ENCODE peak calls at places on chromosomes 1 and 21, in five cellular contexts. F is HFF-Myc, Y is cardiac muscle cell, W is T47D, J is CD14-positive monocyte. L is an unnamed sample.
A peak's percentile ranks its signal among the peaks of the same experiment; 100 is the strongest.

GRCh38 chr1:202959276-202959620 is 1.1 kb upstream of the ADIPOR1 start:
- DNase-seq in Y (no peak), W (no peak), F (peak; percentile 36), J (no peak), L (no peak)

GRCh38 chr1:208161656-208162375 is 82.4 kb downstream of the PLXNA2 start:
- DNase-seq in F (no peak), J (no peak), Y (peak; percentile 33), W (no peak), L (no peak)

GRCh38 chr1:117607471-117607870 is 1.6 kb downstream of the TENT5C start:
- DNase-seq in Y (no peak), F (no peak), J (no peak), W (no peak), L (peak; percentile 55)

GRCh38 chr1:198179556-198179981 is 22.8 kb downstream of the NEK7 start:
- DNase-seq in F (peak; percentile 79), Y (peak; percentile 48), J (no peak), W (no peak), L (no peak)

GRCh38 chr1:119582801-119583200 is 65.3 kb downstream of the ZNF697 start:
- DNase-seq in F (peak; percentile 24), Y (peak; percentile 83), J (peak; percentile 67), W (peak; percentile 6), L (no peak)

GRCh38 chr1:31523769-31524168 is 52.5 kb upstream of the TINAGL1 start:
- DNase-seq in F (no peak), J (peak; percentile 100), Y (no peak), W (no peak), L (no peak)

GRCh38 chr1:176789571-176790090 is 326.7 kb downstream of the PAPPA2 start:
- DNase-seq in W (no peak), Y (no peak), F (no peak), J (no peak), L (no peak)

GRCh38 chr1:20727746-20728316 is 4.7 kb downstream of the SH2D5 start:
- DNase-seq in W (no peak), F (no peak), Y (peak; percentile 36), J (no peak), L (no peak)

GRCh38 chr1:13725714-13726175 is 25.8 kb downstream of the PRDM2 start:
- DNase-seq in W (peak; percentile 16), J (no peak), Y (peak; percentile 37), F (no peak), L (peak; percentile 37)

GRCh38 chr1:229714964-229715603 is 89.0 kb downstream of the URB2 start:
- DNase-seq in Y (peak; percentile 15), W (no peak), F (no peak), J (no peak), L (no peak)

GRCh38 chr1:181588631-181589030 is 105.3 kb downstream of the CACNA1E start:
- DNase-seq in F (no peak), W (no peak), J (no peak), Y (no peak), L (no peak)

GRCh38 chr1:229848762-229849677 is 218.0 kb upstream of the GALNT2 start:
- DNase-seq in W (no peak), Y (peak; percentile 43), F (no peak), J (no peak), L (no peak)

GRCh38 chr21:40120944-40121575 is 253.8 kb downstream of the PCP4 start:
- DNase-seq in Y (peak; percentile 4), W (peak; percentile 20), J (no peak), F (no peak), L (no peak)

GRCh38 chr1:75615664-75616435 is 4.9 kb upstream of the SLC44A5 start:
- DNase-seq in F (no peak), Y (peak; percentile 51), J (peak; percentile 44), W (peak; percentile 63), L (peak; percentile 60)

GRCh38 chr1:64403331-64403730 is 66.6 kb upstream of the CACHD1 start:
- DNase-seq in Y (no peak), W (no peak), J (no peak), F (no peak), L (no peak)

GRCh38 chr1:246503341-246503740 is 3.7 kb downstream of the SMYD3 start:
- DNase-seq in F (peak; percentile 20), Y (no peak), W (no peak), J (no peak), L (no peak)

GRCh38 chr1:154847891-154848290 is 22.2 kb downstream of the KCNN3 start:
- DNase-seq in J (no peak), Y (peak; percentile 45), F (peak; percentile 22), W (no peak), L (no peak)

GRCh38 chr1:166080965-166081870 is 85.6 kb downstream of the FAM78B start:
- DNase-seq in J (no peak), Y (peak; percentile 3), F (no peak), W (no peak), L (no peak)

GRCh38 chr1:156815851-156816536 is 654 bp downstream of the SH2D2A start:
- DNase-seq in F (no peak), J (no peak), W (no peak), Y (no peak), L (no peak)

GRCh38 chr1:165915480-165916395 is 88.3 kb downstream of the UCK2 start:
- DNase-seq in F (no peak), Y (no peak), W (no peak), J (no peak), L (no peak)

GRCh38 chr1:220372451-220372850 is 100.2 kb upstream of the RAB3GAP2 start:
- DNase-seq in Y (no peak), W (no peak), J (no peak), F (no peak), L (no peak)

GRCh38 chr1:216210081-216210480 is 213.2 kb downstream of the USH2A start:
- DNase-seq in W (no peak), F (peak; percentile 73), J (no peak), Y (no peak), L (no peak)

GRCh38 chr1:22229374-22229773 is 86.5 kb upstream of the WNT4 start:
- DNase-seq in J (no peak), Y (peak; percentile 71), W (no peak), F (no peak), L (no peak)

GRCh38 chr1:154198756-154199562 is 7.1 kb upstream of the TPM3 start:
- DNase-seq in J (no peak), Y (peak; percentile 75), F (no peak), W (peak; percentile 30), L (peak; percentile 70)

GRCh38 chr1:165116732-165117131 is 239.8 kb downstream of the LMX1A start:
- DNase-seq in J (no peak), Y (peak; percentile 68), W (no peak), F (peak; percentile 15), L (no peak)